ENCODE peak calls at places on chromosomes 16 and 17, in six cellular contexts. P, Q, T, K, J and V are unnamed samples.

GRCh38 chr17:6555331-6556120 is 829 bp downstream of the PITPNM3 start:
- DNase-seq in P (no peak), Q (peak), T (peak), K (no peak), J (no peak), V (peak)

GRCh38 chr17:8125947-8126305 is 2.0 kb upstream of the HES7 start:
- DNase-seq in P (peak), Q (no peak), T (no peak), K (no peak), J (no peak), V (no peak)

GRCh38 chr16:89484088-89484501 is 6.3 kb downstream of the ANKRD11 start:
- DNase-seq in P (no peak), Q (no peak), T (no peak), K (no peak), J (no peak), V (no peak)

GRCh38 chr16:66295761-66296546 is 70.5 kb upstream of the CDH5 start:
- DNase-seq in P (no peak), Q (no peak), T (no peak), K (no peak), J (no peak), V (no peak)

GRCh38 chr17:47650525-47651522 is 1.1 kb downstream of the KPNB1 start:
- DNase-seq in P (peak), Q (peak), T (peak), K (peak), J (peak), V (peak)

GRCh38 chr17:76063880-76064546 is 8.3 kb downstream of the SRP68 start:
- DNase-seq in P (no peak), Q (no peak), T (peak), K (no peak), J (no peak), V (no peak)

GRCh38 chr16:65386707-65387106 is 264.8 kb upstream of the CDH11 start:
- DNase-seq in P (no peak), Q (no peak), T (no peak), K (no peak), J (no peak), V (no peak)

GRCh38 chr17:17109896-17110295 is 67.6 kb downstream of the MPRIP start:
- DNase-seq in P (no peak), Q (no peak), T (no peak), K (no peak), J (no peak), V (no peak)

GRCh38 chr17:74861554-74862107 is 1.9 kb upstream of the GRIN2C start:
- DNase-seq in P (no peak), Q (no peak), T (no peak), K (no peak), J (no peak), V (no peak)

GRCh38 chr17:66373944-66374817 is 71.8 kb downstream of the PRKCA start:
- DNase-seq in P (peak), Q (peak), T (no peak), K (no peak), J (no peak), V (no peak)

GRCh38 chr17:38563362-38564253 is 42.1 kb downstream of the SRCIN1 start:
- DNase-seq in P (peak), Q (no peak), T (no peak), K (no peak), J (no peak), V (no peak)

GRCh38 chr16:48124266-48124665 is 31.5 kb downstream of the ABCC12 start:
- DNase-seq in P (no peak), Q (no peak), T (no peak), K (no peak), J (no peak), V (no peak)

GRCh38 chr17:37092701-37093100 is 143.9 kb downstream of the AATF start:
- DNase-seq in P (no peak), Q (no peak), T (no peak), K (no peak), J (no peak), V (no peak)

GRCh38 chr17:19415806-19416775 is 5.1 kb downstream of the RNF112 start:
- DNase-seq in P (no peak), Q (no peak), T (no peak), K (no peak), J (no peak), V (no peak)

GRCh38 chr17:59378621-59379194 is 47.3 kb downstream of the YPEL2 start:
- DNase-seq in P (no peak), Q (peak), T (no peak), K (no peak), J (no peak), V (peak)

GRCh38 chr16:84252214-84252613 is 12.4 kb upstream of the KCNG4 start:
- DNase-seq in P (no peak), Q (no peak), T (no peak), K (no peak), J (no peak), V (no peak)

GRCh38 chr17:8941520-8941919 is 24.0 kb downstream of the PIK3R5 start:
- DNase-seq in P (no peak), Q (no peak), T (no peak), K (no peak), J (no peak), V (no peak)

GRCh38 chr16:29877266-29877961 is 14.4 kb upstream of the CDIPT start:
- DNase-seq in P (peak), Q (peak), T (peak), K (no peak), J (no peak), V (peak)

GRCh38 chr17:6455321-6455705 is 11.1 kb downstream of the PIMREG start:
- DNase-seq in P (no peak), Q (peak), T (peak), K (no peak), J (no peak), V (peak)

GRCh38 chr16:23994615-23995014 is 158.8 kb downstream of the PRKCB start:
- DNase-seq in P (no peak), Q (no peak), T (no peak), K (no peak), J (no peak), V (no peak)

GRCh38 chr16:47143329-47143676 is 442 bp downstream of the NETO2 start:
- DNase-seq in P (peak), Q (peak), T (peak), K (no peak), J (no peak), V (peak)

GRCh38 chr17:34781071-34781470 is 180.2 kb downstream of the CCT6B start:
- DNase-seq in P (no peak), Q (no peak), T (no peak), K (no peak), J (no peak), V (no peak)

GRCh38 chr16:85296859-85297698 is 184.8 kb upstream of the CIBAR2 start:
- DNase-seq in P (peak), Q (peak), T (peak), K (no peak), J (peak), V (peak)
- TF ChIP-seq CTCF in P (peak), Q (peak), T (peak), K (peak), J (peak), V (peak)

DNA sequence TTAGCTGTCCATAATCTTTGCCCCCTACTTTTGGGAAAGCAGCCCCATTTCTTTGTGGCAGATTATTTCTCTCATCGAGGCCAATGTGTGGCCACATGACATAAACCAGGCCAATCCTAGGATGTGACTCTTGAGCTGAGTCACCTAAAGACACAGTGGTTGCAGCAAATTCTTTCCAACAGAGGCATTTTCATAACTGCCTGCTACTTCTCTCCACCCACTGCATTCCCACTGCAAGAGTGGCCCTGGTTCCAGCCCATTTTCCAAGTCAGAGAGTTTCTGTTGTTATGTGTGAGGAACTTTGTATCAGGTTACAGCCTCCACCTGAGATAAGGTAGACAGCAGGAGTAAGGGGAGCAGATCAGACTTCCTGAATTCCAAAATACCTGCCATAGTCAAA is 195.2 kb downstream of the RGS9 start:
- DNase-seq in P (no peak), Q (peak), T (no peak), K (no peak), J (no peak), V (peak)
- TF ChIP-seq CTCF in P (no peak), Q (no peak), T (no peak), K (no peak), J (no peak), V (no peak)

GRCh38 chr17:15944720-15945492 is at the start of gene ADORA2B:
- DNase-seq in P (peak), Q (peak), T (peak), K (no peak), J (no peak), V (peak)
- TF ChIP-seq CTCF in P (peak), Q (peak), T (peak), K (no peak), J (no peak), V (no peak)

GRCh38 chr16:3097266-3097665 is 1.8 kb downstream of the ZSCAN10 start:
- DNase-seq in P (no peak), Q (no peak), T (no peak), K (no peak), J (no peak), V (no peak)

GRCh38 chr16:3096362-3096761 is 2.7 kb downstream of the ZSCAN10 start:
- DNase-seq in P (no peak), Q (no peak), T (peak), K (no peak), J (no peak), V (no peak)

GRCh38 chr16:3092501-3092991 is 6.5 kb downstream of the ZSCAN10 start:
- DNase-seq in P (peak), Q (no peak), T (peak), K (no peak), J (no peak), V (no peak)

GRCh38 chr16:3095869-3096268 is 3.2 kb downstream of the ZSCAN10 start:
- DNase-seq in P (no peak), Q (no peak), T (peak), K (no peak), J (no peak), V (peak)

DNA sequence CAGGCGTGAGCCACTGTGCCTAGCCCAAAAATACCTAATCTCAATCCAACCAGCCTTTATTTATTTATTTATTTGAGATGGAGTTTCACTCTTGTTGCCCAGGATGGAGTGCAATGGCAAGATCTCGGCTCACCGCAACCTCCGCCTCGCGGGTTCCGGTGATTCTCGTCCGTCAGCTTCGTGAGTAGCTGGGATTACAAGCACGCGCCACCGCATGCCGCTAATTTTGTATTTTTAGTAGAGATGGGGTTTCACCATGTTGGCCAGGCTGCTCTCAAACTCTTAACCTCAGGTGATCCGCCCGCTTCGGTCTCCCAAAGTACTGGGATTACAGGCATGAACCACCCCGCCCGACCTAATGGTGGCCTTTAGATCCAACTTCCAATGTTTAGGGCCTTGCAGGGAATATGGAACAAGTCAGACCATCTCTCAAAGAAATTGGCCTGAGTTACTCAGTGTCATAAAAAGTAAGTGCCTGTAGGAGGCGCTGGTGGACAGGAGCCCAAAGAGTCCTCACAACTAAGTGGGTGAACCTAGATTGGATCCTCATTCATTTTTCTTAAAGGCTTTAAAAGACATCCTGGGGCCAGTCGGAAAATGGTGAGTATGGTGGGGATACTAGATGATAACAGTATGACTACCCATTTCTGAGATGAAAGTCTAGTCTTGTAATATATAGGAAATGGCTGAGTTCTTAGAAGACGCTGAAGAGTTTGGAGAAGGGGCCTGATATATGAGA is 4.6 kb downstream of the ZSCAN10 start:
- DNase-seq in P (peak), Q (peak), T (peak), K (no peak), J (no peak), V (peak)
- TF ChIP-seq CTCF in P (peak), Q (peak), T (peak), K (no peak), J (no peak), V (peak)

DNA sequence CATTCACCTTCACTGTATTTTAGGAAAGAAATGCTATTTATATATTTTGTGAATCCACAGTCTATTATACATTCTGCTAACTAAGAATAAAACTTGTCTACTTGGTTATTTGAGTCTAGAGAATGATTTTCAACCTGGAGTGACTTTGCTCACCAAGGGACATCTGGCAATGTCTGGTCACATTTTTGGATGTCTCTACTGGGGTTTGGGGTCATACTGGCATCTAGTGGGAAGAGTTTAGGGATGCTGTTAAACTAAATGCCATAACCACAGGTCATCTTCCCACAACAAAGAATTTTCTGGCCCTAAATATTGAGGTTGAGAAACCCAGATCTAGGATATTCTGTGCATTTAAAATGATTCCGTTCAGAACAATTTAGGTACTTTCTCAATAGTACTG is 26.0 kb downstream of the KCNJ16 start:
- DNase-seq in P (no peak), Q (no peak), T (no peak), K (no peak), J (no peak), V (peak)
- TF ChIP-seq CTCF in P (no peak), Q (no peak), T (no peak), K (no peak), J (no peak), V (peak)

DNA sequence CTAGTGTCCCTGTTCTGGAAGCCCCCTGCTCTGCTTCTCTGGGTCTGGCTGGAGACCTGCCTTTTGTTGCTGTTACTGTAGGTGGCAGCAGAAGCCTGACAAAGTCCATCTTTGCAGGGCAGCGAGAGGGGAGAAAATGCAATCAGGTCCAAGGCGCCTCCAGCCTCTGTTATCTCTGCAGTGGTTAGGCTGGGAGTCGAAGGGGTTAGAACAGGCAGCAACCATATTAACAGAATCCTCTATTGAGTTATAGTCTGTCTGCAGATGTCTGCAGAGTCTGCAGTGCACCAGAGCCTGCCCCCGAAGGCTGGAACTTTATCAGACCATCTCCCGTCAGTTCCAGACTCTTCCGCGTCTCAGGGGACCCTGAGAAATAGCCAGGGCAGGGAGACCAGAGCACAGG is 404.9 kb upstream of the EEF2KMT start:
- DNase-seq in P (peak), Q (no peak), T (no peak), K (no peak), J (no peak), V (no peak)
- TF ChIP-seq CTCF in P (peak), Q (no peak), T (peak), K (no peak), J (no peak), V (no peak)

GRCh38 chr16:74752258-74752657 is 22.4 kb downstream of the FA2H start:
- DNase-seq in P (no peak), Q (no peak), T (no peak), K (no peak), J (no peak), V (no peak)
- TF ChIP-seq CTCF in P (no peak), Q (no peak), T (no peak), K (no peak), J (no peak), V (no peak)

DNA sequence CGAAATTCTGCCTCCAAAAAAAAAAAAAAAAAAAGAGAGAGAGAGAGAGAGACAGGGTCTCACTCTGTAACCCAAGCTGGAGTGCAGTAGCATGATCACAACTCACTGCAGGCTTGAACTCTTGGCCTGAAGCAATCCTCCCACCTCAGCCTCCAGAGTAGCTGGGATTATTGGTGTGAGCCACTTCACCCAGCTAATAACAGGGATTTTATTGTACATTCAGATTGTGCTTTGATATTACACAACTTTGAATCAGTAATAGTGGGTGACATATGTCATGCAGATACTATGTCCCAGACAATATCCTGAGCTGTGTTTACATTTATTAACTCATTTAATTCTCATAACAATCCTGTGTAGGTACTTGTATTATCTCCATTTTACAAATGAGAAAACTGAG is 19.7 kb upstream of the DHX8 start:
- DNase-seq in P (no peak), Q (no peak), T (no peak), K (no peak), J (no peak), V (no peak)
- TF ChIP-seq CTCF in P (no peak), Q (no peak), T (no peak), K (no peak), J (no peak), V (no peak)

GRCh38 chr16:52372313-52372712 is 174.6 kb downstream of the TOX3 start:
- DNase-seq in P (no peak), Q (no peak), T (no peak), K (no peak), J (no peak), V (no peak)
- TF ChIP-seq CTCF in P (no peak), Q (no peak), T (no peak), K (no peak), J (no peak), V (no peak)